ENCODE peak calls at places on chromosomes 7 and 10, in four cellular contexts. I, K, L and O are unnamed samples.

GRCh38 chr7:3591150-3591549 is 290.1 kb downstream of the SDK1 start:
- DNase-seq in I (no peak), K (no peak), L (no peak), O (no peak)

GRCh38 chr10:79082631-79083581 is 14.1 kb downstream of the ZMIZ1 start:
- DNase-seq in I (no peak), K (no peak), L (no peak), O (peak)

GRCh38 chr10:19488592-19489280 is 327.5 kb upstream of the PLXDC2 start:
- DNase-seq in I (no peak), K (no peak), L (no peak), O (no peak)

GRCh38 chr7:128164061-128164954 is 76.8 kb upstream of the LEP start:
- DNase-seq in I (peak), K (no peak), L (no peak), O (peak)

GRCh38 chr7:42886129-42886528 is 25.7 kb downstream of the C7orf25 start:
- DNase-seq in I (no peak), K (no peak), L (peak), O (no peak)

GRCh38 chr7:130294314-130294713 is 1.4 kb downstream of the CPA4 start:
- DNase-seq in I (no peak), K (no peak), L (no peak), O (peak)

GRCh38 chr10:77909755-77910375 is 16.7 kb downstream of the DLG5 start:
- DNase-seq in I (peak), K (no peak), L (no peak), O (peak)

GRCh38 chr7:36391436-36392198 is 2.0 kb downstream of the ANLN start:
- DNase-seq in I (no peak), K (peak), L (no peak), O (peak)

GRCh38 chr10:117615649-117616048 is 73.1 kb downstream of the EMX2 start:
- DNase-seq in I (no peak), K (no peak), L (no peak), O (no peak)

GRCh38 chr7:117659453-117660086 is 179.7 kb downstream of the CFTR start:
- DNase-seq in I (no peak), K (no peak), L (no peak), O (peak)

GRCh38 chr10:116995648-116996047 is 9.3 kb downstream of the SHTN1 start:
- DNase-seq in I (no peak), K (no peak), L (no peak), O (no peak)

GRCh38 chr7:139871276-139871675 is 42.2 kb downstream of the TBXAS1 start:
- DNase-seq in I (no peak), K (no peak), L (no peak), O (peak)

GRCh38 chr7:1678571-1679325 is 8.7 kb downstream of the ELFN1 start:
- DNase-seq in I (no peak), K (no peak), L (peak), O (no peak)

GRCh38 chr10:6213908-6214307 is 11.2 kb downstream of the PFKFB3 start:
- DNase-seq in I (no peak), K (no peak), L (no peak), O (no peak)

GRCh38 chr10:30557884-30558283 is 71.7 kb downstream of the LYZL2 start:
- DNase-seq in I (peak), K (no peak), L (no peak), O (peak)

GRCh38 chr7:117645456-117646181 is 165.8 kb downstream of the CFTR start:
- DNase-seq in I (no peak), K (no peak), L (no peak), O (peak)

GRCh38 chr7:74479961-74480829 is 26.5 kb downstream of the GTF2IRD1 start:
- DNase-seq in I (no peak), K (no peak), L (peak), O (peak)

GRCh38 chr10:59176241-59177030 is at the start of gene PHYHIPL:
- DNase-seq in I (peak), K (no peak), L (peak), O (no peak)

GRCh38 chr7:10672186-10672585 is 301.5 kb upstream of the PHF14 start:
- DNase-seq in I (no peak), K (no peak), L (no peak), O (no peak)

GRCh38 chr7:111499027-111499426 is 63.3 kb downstream of the IMMP2L start:
- DNase-seq in I (peak), K (no peak), L (no peak), O (peak)

GRCh38 chr7:1569016-1569415 is 816 bp downstream of the PSMG3 start:
- DNase-seq in I (no peak), K (no peak), L (peak), O (peak)

GRCh38 chr7:39504963-39505362 is 61.2 kb upstream of the YAE1 start:
- DNase-seq in I (no peak), K (no peak), L (no peak), O (peak)

GRCh38 chr10:102408081-102408727 is 10.4 kb downstream of the PSD start:
- DNase-seq in I (no peak), K (no peak), L (no peak), O (no peak)

GRCh38 chr10:116836902-116837513 is 12.3 kb upstream of the ENO4 start:
- DNase-seq in I (no peak), K (no peak), L (no peak), O (no peak)

GRCh38 chr10:78451592-78451991 is 417.9 kb downstream of the RPS24 start:
- DNase-seq in I (no peak), K (no peak), L (no peak), O (peak)

GRCh38 chr10:124446830-124447740 is 2.8 kb downstream of the NKX1-2 start:
- DNase-seq in I (no peak), K (no peak), L (peak), O (no peak)

GRCh38 chr7:117731455-117731854 is 141.8 kb downstream of the CTTNBP2 start:
- DNase-seq in I (no peak), K (peak), L (no peak), O (peak)

GRCh38 chr10:24691113-24691512 is 32.6 kb downstream of the ARHGAP21 start:
- DNase-seq in I (no peak), K (no peak), L (no peak), O (peak)

GRCh38 chr7:26860361-26860760 is 4.0 kb downstream of the SKAP2 start:
- DNase-seq in I (no peak), K (no peak), L (no peak), O (no peak)

GRCh38 chr7:40822861-40823260 is 688.1 kb downstream of the SUGCT start:
- DNase-seq in I (no peak), K (no peak), L (no peak), O (peak)

GRCh38 chr7:105512415-105512814 is 9.7 kb downstream of the PUS7 start:
- DNase-seq in I (no peak), K (no peak), L (no peak), O (no peak)

GRCh38 chr7:130096243-130096827 is 26.0 kb downstream of the KLHDC10 start:
- DNase-seq in I (no peak), K (no peak), L (no peak), O (no peak)

GRCh38 chr7:155803418-155804376 is 8.6 kb downstream of the SHH start:
- DNase-seq in I (no peak), K (no peak), L (peak), O (no peak)

GRCh38 chr7:155918720-155919399 is 106.6 kb upstream of the SHH start:
- DNase-seq in I (peak), K (no peak), L (no peak), O (peak)

GRCh38 chr10:132395704-132396494 is 1.1 kb upstream of the PWWP2B start:
- DNase-seq in I (no peak), K (no peak), L (peak), O (no peak)

GRCh38 chr10:91614254-91614624 is 18.6 kb downstream of the PPP1R3C start:
- DNase-seq in I (no peak), K (no peak), L (no peak), O (peak)

GRCh38 chr10:60130130-60130579 is 223.8 kb upstream of the CCDC6 start:
- DNase-seq in I (no peak), K (no peak), L (peak), O (no peak)

GRCh38 chr7:74619235-74619860 is 38.2 kb upstream of the GTF2I start:
- DNase-seq in I (no peak), K (no peak), L (no peak), O (no peak)

GRCh38 chr10:43257210-43258031 is 9.4 kb downstream of the RASGEF1A start:
- DNase-seq in I (no peak), K (no peak), L (peak), O (no peak)
- TF ChIP-seq RCOR1 in I (no peak), K (no peak), L (no peak), O (no peak)

DNA sequence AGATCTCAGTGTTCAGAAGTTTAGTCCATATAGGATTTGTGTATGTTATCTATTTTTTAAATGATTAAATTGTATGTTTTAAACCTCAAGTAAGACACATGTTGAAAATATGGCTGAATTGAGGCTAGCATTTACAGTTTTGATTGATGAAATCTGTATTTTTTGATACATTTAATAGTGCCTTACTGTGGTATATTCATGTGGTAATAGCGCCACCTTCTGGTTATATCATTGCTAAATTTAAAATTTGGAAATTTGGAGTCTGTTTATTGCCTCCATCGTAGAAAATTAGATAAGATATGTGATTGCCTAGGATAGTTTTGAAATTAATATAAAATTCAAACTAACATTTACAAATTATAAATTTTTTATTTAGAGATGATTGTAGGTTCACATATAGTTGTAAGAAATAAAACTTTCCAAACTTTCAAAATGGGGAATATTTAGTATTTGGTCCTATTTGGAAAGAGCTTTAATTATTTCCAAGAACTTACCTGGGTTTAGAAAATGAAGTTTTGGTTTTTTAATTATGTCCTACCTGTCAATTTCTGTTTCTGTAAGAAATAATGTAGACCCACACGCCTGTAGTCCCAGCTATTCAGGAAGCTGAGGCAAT is 19.1 kb upstream of the ARMS2 start:
- DNase-seq in I (peak), K (no peak), L (peak), O (peak)
- TF ChIP-seq RCOR1 in I (no peak), K (no peak), L (no peak), O (no peak)

GRCh38 chr7:123070702-123071286 is 75.3 kb upstream of the TAS2R16 start:
- DNase-seq in I (peak), K (no peak), L (peak), O (no peak)
- TF ChIP-seq RCOR1 in I (no peak), K (no peak), L (no peak), O (no peak)

GRCh38 chr7:150988230-150989226 is 2.3 kb upstream of the NOS3 start:
- DNase-seq in I (no peak), K (no peak), L (peak), O (no peak)
- TF ChIP-seq RCOR1 in I (no peak), K (no peak), L (no peak), O (no peak)

DNA sequence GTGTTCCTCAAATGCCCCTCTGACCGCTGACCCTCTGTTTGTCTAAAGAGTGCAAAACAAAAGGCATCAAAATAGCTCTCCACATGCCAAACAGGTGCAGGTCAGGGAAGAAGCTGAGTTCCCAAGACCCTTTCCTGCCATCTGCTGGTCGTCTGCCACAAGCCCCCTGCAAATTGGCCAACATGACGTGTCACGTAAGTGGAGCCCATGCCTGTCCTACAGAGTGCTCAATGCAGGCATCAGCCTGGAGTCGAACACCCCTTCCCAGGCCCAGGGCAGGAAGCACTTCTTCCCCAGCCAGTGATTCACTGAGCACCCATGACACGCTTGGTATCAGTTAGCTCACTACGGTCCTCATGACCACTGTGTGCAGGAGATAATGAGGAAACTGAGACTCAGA is 14.1 kb downstream of the TMEM72 start:
- DNase-seq in I (no peak), K (no peak), L (peak), O (peak)
- TF ChIP-seq RCOR1 in I (no peak), K (no peak), L (no peak), O (no peak)

GRCh38 chr10:89283988-89284475 is 17.8 kb upstream of the IFIT2 start:
- DNase-seq in I (peak), K (no peak), L (peak), O (peak)
- TF ChIP-seq RCOR1 in I (no peak), K (no peak), L (no peak), O (no peak)

DNA sequence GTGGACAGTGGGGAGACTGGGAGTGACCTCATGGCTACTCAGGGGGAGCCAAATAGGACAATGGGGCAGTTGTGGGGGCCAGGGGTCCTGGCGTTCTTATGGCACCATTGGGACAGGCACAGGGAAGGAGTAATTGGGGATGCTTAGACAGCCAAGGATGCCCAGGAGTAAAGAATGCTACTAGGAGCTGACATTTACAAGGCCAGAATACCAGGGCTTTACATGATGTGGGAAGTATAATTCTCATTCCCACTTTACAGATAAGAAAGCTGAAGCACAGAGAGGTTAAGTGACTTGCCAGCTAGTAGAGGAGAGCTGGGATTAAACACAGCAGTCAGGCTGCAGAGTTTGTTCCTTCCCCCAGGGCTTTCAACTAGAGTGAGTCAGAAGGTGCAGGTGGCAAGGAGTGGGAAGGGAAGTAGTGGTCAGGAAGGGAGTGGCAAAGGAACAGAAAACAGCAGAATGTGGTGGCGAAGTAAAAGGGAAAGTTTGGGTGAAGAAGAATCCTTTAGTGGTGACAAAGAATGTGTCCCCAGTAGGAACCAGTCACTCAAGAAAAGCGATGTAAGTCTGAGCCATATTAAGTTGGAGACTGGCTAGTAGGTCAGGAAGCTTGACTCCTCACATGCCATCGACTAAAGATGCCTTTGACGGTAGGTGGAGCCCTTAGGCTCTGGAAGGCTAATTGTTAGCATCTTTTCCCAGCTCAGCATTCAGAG is 32.8 kb downstream of the CPVL start:
- DNase-seq in I (peak), K (no peak), L (no peak), O (no peak)
- TF ChIP-seq RCOR1 in I (no peak), K (no peak), L (no peak), O (no peak)

DNA sequence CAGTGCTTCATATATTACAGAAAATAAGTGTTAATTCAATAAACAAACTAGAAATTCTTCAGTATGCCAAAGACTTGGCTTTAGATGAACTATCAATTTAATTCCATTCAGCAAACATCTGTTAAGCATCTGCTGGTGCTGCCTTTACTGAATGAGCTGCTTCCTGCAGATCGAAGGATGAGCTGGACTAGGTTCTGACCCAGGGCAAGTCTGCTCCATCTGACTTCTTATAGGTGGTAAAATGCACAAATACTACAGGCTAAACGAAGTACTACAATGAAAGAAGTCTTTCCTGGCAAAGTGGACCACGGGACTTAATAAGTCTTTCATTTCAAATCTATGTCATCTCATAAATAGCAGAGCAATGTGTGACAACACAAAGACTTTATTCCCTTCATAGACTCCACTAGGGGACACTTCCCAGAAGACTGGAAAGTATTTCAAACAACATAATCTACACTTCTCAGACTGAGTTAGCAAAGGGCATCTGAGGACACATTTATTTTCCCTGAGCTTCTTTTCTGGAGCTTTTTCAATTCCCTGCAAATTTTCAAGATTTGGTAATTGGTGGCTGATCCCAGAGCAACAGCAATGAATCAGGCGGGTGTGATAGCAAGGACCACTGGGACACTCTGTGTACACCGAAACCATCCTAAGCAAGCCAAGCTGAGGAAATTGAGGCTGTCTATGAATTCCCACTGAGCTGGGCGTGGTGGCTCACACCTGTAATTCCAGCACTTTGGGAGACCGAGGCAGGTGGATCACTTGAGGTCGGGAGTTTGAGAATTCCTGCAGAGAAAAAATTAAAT is 108.9 kb upstream of the FRMD4A start:
- DNase-seq in I (no peak), K (no peak), L (no peak), O (peak)
- TF ChIP-seq RCOR1 in I (no peak), K (no peak), L (no peak), O (no peak)

GRCh38 chr7:84039432-84039831 is 155.2 kb downstream of the SEMA3A start:
- DNase-seq in I (no peak), K (no peak), L (no peak), O (no peak)

GRCh38 chr7:84043661-84044191 is 150.9 kb downstream of the SEMA3A start:
- DNase-seq in I (no peak), K (no peak), L (no peak), O (no peak)

GRCh38 chr7:84041649-84042048 is 152.9 kb downstream of the SEMA3A start:
- DNase-seq in I (no peak), K (no peak), L (no peak), O (no peak)

GRCh38 chr7:84042110-84042539 is 152.5 kb downstream of the SEMA3A start:
- DNase-seq in I (no peak), K (no peak), L (no peak), O (peak)

DNA sequence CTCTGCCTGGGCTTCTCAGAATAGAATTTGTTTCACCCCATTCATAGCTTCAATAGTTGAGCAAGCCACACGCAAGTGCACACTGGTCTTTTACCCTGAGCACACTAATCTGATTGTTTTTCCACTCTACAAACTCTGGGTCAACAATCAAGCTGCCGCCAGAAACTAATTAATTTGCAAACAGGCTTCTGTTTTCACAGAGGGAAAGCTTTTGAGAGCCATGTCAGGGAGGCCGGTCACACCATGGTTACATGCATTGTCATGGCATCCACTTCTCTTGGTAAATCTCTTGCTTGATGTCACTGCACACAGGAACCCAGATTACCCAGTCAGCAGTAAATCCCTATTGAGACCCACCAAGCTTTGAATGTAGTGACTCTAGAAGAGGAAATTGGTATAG is 154.2 kb downstream of the SEMA3A start:
- DNase-seq in I (no peak), K (no peak), L (no peak), O (no peak)
- TF ChIP-seq RCOR1 in I (no peak), K (no peak), L (no peak), O (no peak)

GRCh38 chr7:148623586-148624282 is 33.2 kb downstream of the C7orf33 start:
- DNase-seq in I (no peak), K (no peak), L (no peak), O (peak)

GRCh38 chr7:148624735-148625134 is 34.2 kb downstream of the C7orf33 start:
- DNase-seq in I (no peak), K (no peak), L (no peak), O (no peak)

GRCh38 chr7:148621563-148621962 is 31.0 kb downstream of the C7orf33 start:
- DNase-seq in I (no peak), K (no peak), L (no peak), O (no peak)

GRCh38 chr7:148620749-148621372 is 30.3 kb downstream of the C7orf33 start:
- DNase-seq in I (peak), K (no peak), L (no peak), O (no peak)

GRCh38 chr7:148622887-148623585 is 32.5 kb downstream of the C7orf33 start:
- DNase-seq in I (no peak), K (no peak), L (peak), O (no peak)
- TF ChIP-seq RCOR1 in I (no peak), K (no peak), L (peak), O (no peak)